ENCODE peak calls at places on chromosomes 1 and 21, in five cellular contexts. Z, I, Q, P and X are unnamed samples.
A peak's percentile ranks its signal among the peaks of the same experiment; 100 is the strongest.

GRCh38 chr1:59671953-59672305 is 142.8 kb upstream of the HOOK1 start:
- DNase-seq in P (no peak), Z (no peak), I (no peak), Q (no peak), X (no peak)

GRCh38 chr1:52601976-52602327 is 219 bp upstream of the GPX7 start:
- DNase-seq in I (no peak), P (no peak), Z (no peak), Q (no peak), X (no peak)

GRCh38 chr1:39104158-39105060 is 78.3 kb downstream of the NDUFS5 start:
- DNase-seq in P (peak; percentile 74), Z (no peak), I (no peak), Q (no peak), X (no peak)

GRCh38 chr1:27970401-27970800 is 10.6 kb downstream of the XKR8 start:
- DNase-seq in P (no peak), Q (no peak), Z (peak; percentile 50), I (peak; percentile 50), X (peak; percentile 9)

GRCh38 chr1:94599090-94599813 is 57.7 kb upstream of the F3 start:
- DNase-seq in I (no peak), Q (peak; percentile 2), P (no peak), Z (no peak), X (no peak)

GRCh38 chr1:22611530-22611947 is 24.9 kb upstream of the C1QA start:
- DNase-seq in Q (no peak), P (no peak), Z (peak; percentile 2), I (no peak), X (peak; percentile 19)

GRCh38 chr1:219347843-219348475 is 174.3 kb downstream of the LYPLAL1 start:
- DNase-seq in Q (no peak), I (no peak), Z (no peak), P (no peak), X (no peak)

GRCh38 chr1:205255941-205256780 is 28.4 kb downstream of the TMCC2 start:
- DNase-seq in I (peak; percentile 88), Z (peak; percentile 35), P (peak; percentile 61), Q (peak; percentile 90), X (peak; percentile 69)

GRCh38 chr1:41226816-41227215 is 15.3 kb downstream of the SCMH1 start:
- DNase-seq in I (no peak), Z (no peak), P (no peak), Q (no peak), X (no peak)

GRCh38 chr1:7940745-7941436 is at the start of gene TNFRSF9:
- DNase-seq in P (no peak), Q (no peak), I (no peak), Z (no peak), X (no peak)

GRCh38 chr1:66464802-66465201 is 69.2 kb upstream of the SGIP1 start:
- DNase-seq in Z (peak; percentile 94), P (no peak), Q (no peak), I (no peak), X (peak; percentile 56)

GRCh38 chr21:43772368-43772870 is 3.7 kb downstream of the CSTB start:
- DNase-seq in Z (no peak), P (no peak), Q (no peak), I (no peak), X (no peak)

GRCh38 chr1:203717120-203717519 is 47.9 kb upstream of the LAX1 start:
- DNase-seq in P (no peak), Z (no peak), Q (no peak), I (no peak), X (no peak)

GRCh38 chr1:224745924-224746323 is 129.8 kb downstream of the CNIH3 start:
- DNase-seq in I (no peak), Q (no peak), Z (no peak), P (no peak), X (no peak)

GRCh38 chr1:206898089-206898908 is 1.1 kb downstream of the IL24 start:
- DNase-seq in I (no peak), P (peak; percentile 9), Z (peak; percentile 64), Q (no peak), X (no peak)

GRCh38 chr1:241551759-241552638 is 19.8 kb downstream of the KMO start:
- DNase-seq in P (no peak), Z (no peak), I (no peak), Q (no peak), X (no peak)

GRCh38 chr1:30377230-30378022 is 346.0 kb downstream of the MATN1 start:
- DNase-seq in I (no peak), Q (no peak), P (no peak), Z (no peak), X (no peak)

GRCh38 chr1:118881751-118882150 is 106.4 kb downstream of the TBX15 start:
- DNase-seq in P (no peak), I (no peak), Z (no peak), Q (no peak), X (no peak)

GRCh38 chr1:198245379-198245778 is 88.6 kb downstream of the NEK7 start:
- DNase-seq in P (no peak), Z (no peak), Q (no peak), I (no peak), X (no peak)

GRCh38 chr1:1160281-1160930 is 13.3 kb upstream of the TTLL10 start:
- DNase-seq in Q (no peak), I (no peak), Z (no peak), P (no peak), X (no peak)

GRCh38 chr1:45012639-45013278 is 705 bp downstream of the UROD start:
- DNase-seq in I (no peak), Q (peak; percentile 54), Z (peak; percentile 32), P (peak; percentile 76), X (peak; percentile 40)

GRCh38 chr1:162383516-162383915 is 2.0 kb downstream of the C1orf226 start:
- DNase-seq in P (no peak), Q (no peak), Z (no peak), I (no peak), X (no peak)

GRCh38 chr1:161131721-161132409 is 602 bp downstream of the DEDD start:
- DNase-seq in I (no peak), Q (no peak), P (no peak), Z (no peak), X (no peak)

GRCh38 chr1:151062738-151063371 is 2.7 kb downstream of the MLLT11 start:
- DNase-seq in P (no peak), Z (peak; percentile 74), I (no peak), Q (no peak), X (no peak)

GRCh38 chr1:150560011-150560438 is 10.8 kb downstream of the ADAMTSL4 start:
- DNase-seq in Q (peak; percentile 42), P (peak; percentile 30), I (peak; percentile 39), Z (no peak), X (no peak)

GRCh38 chr1:59994302-59995198 is 68.0 kb upstream of the CYP2J2 start:
- DNase-seq in P (no peak), I (no peak), Q (no peak), Z (peak; percentile 37), X (peak; percentile 27)

GRCh38 chr1:235720544-235720943 is 71.0 kb upstream of the GNG4 start:
- DNase-seq in Z (no peak), I (no peak), P (no peak), Q (no peak), X (no peak)

GRCh38 chr1:29197590-29197924 is 15.9 kb upstream of the SRSF4 start:
- DNase-seq in P (peak; percentile 46), Q (no peak), I (no peak), Z (peak; percentile 25), X (no peak)

GRCh38 chr1:240888039-240888786 is 276.3 kb upstream of the GREM2 start:
- DNase-seq in Q (no peak), P (no peak), Z (no peak), I (no peak), X (no peak)

GRCh38 chr1:161137881-161138280 is 5.4 kb upstream of the DEDD start:
- DNase-seq in Z (no peak), P (no peak), I (no peak), Q (no peak), X (no peak)

GRCh38 chr1:117121589-117122296 is at the start of gene TRIM45:
- DNase-seq in P (peak; percentile 77), Z (peak; percentile 93), I (peak; percentile 96), Q (peak; percentile 97), X (peak; percentile 82)

GRCh38 chr1:210214573-210215409 is 17.8 kb upstream of the SERTAD4 start:
- DNase-seq in P (no peak), I (no peak), Z (no peak), Q (no peak), X (no peak)

GRCh38 chr1:39659110-39659509 is 12.8 kb downstream of the NT5C1A start:
- DNase-seq in I (no peak), P (no peak), Q (no peak), Z (no peak), X (no peak)